ENCODE peak calls at places on chromosomes 5 and 9, in five cellular contexts. One of them, this sample, is unnamed.
A peak's percentile ranks its signal among the peaks of the same experiment; 100 is the strongest.

GRCh38 chr5:176144508-176144907 is 93.7 kb upstream of the SIMC1 start:
- DNase-seq in brain microvascular endothelial cell: no peak
- DNase-seq in GM23338: no peak
- DNase-seq in body of pancreas: no peak
- DNase-seq in HepG2: no peak
- DNase-seq in this sample: no peak

GRCh38 chr9:99490736-99491135 is 268.7 kb downstream of the SEC61B start:
- DNase-seq in brain microvascular endothelial cell: peak; percentile 13
- DNase-seq in GM23338: no peak
- DNase-seq in HepG2: no peak
- DNase-seq in body of pancreas: no peak
- DNase-seq in this sample: no peak

GRCh38 chr5:75553358-75553757 is 41.7 kb downstream of the POLK start:
- DNase-seq in body of pancreas: no peak
- DNase-seq in GM23338: no peak
- DNase-seq in HepG2: no peak
- DNase-seq in brain microvascular endothelial cell: no peak
- DNase-seq in this sample: no peak

GRCh38 chr5:6714221-6715041 is 1.2 kb downstream of the TENT4A start:
- DNase-seq in GM23338: peak; percentile 35
- DNase-seq in brain microvascular endothelial cell: no peak
- DNase-seq in body of pancreas: no peak
- DNase-seq in HepG2: no peak
- DNase-seq in this sample: no peak

GRCh38 chr9:88829276-88829675 is 162.0 kb upstream of the S1PR3 start:
- DNase-seq in body of pancreas: no peak
- DNase-seq in brain microvascular endothelial cell: peak; percentile 49
- DNase-seq in HepG2: no peak
- DNase-seq in GM23338: no peak
- DNase-seq in this sample: no peak

GRCh38 chr5:119200795-119201194 is 129.9 kb downstream of the DMXL1 start:
- DNase-seq in HepG2: no peak
- DNase-seq in GM23338: no peak
- DNase-seq in body of pancreas: no peak
- DNase-seq in brain microvascular endothelial cell: no peak
- DNase-seq in this sample: no peak

GRCh38 chr5:181052928-181053759 is 13.1 kb downstream of the BTNL9 start:
- DNase-seq in brain microvascular endothelial cell: no peak
- DNase-seq in GM23338: peak; percentile 55
- DNase-seq in body of pancreas: no peak
- DNase-seq in HepG2: no peak
- DNase-seq in this sample: no peak

GRCh38 chr9:90044710-90045151 is 439.9 kb downstream of the GADD45G start:
- DNase-seq in HepG2: peak; percentile 5
- DNase-seq in body of pancreas: no peak
- DNase-seq in brain microvascular endothelial cell: no peak
- DNase-seq in GM23338: no peak
- DNase-seq in this sample: peak; percentile 12

GRCh38 chr9:138094028-138094427 is 216.4 kb downstream of the CACNA1B start:
- DNase-seq in HepG2: no peak
- DNase-seq in body of pancreas: no peak
- DNase-seq in brain microvascular endothelial cell: no peak
- DNase-seq in GM23338: no peak
- DNase-seq in this sample: no peak

GRCh38 chr9:105132576-105132975 is 111.9 kb upstream of the SLC44A1 start:
- DNase-seq in GM23338: no peak
- DNase-seq in HepG2: peak; percentile 43
- DNase-seq in brain microvascular endothelial cell: peak; percentile 90
- DNase-seq in body of pancreas: no peak
- DNase-seq in this sample: peak; percentile 85

GRCh38 chr5:53422539-53422938 is 57.9 kb upstream of the FST start:
- DNase-seq in GM23338: no peak
- DNase-seq in body of pancreas: no peak
- DNase-seq in HepG2: no peak
- DNase-seq in brain microvascular endothelial cell: peak; percentile 83
- DNase-seq in this sample: no peak

GRCh38 chr5:69030663-69031062 is 63.2 kb upstream of the SLC30A5 start:
- DNase-seq in HepG2: no peak
- DNase-seq in GM23338: no peak
- DNase-seq in body of pancreas: no peak
- DNase-seq in brain microvascular endothelial cell: no peak
- DNase-seq in this sample: no peak

GRCh38 chr9:81032030-81032572 is 657.2 kb downstream of the TLE1 start:
- DNase-seq in HepG2: peak; percentile 2
- DNase-seq in brain microvascular endothelial cell: peak; percentile 97
- DNase-seq in body of pancreas: peak; percentile 38
- DNase-seq in GM23338: no peak
- DNase-seq in this sample: peak; percentile 23

GRCh38 chr9:86241216-86241615 is 18.2 kb downstream of the C9orf153 start:
- DNase-seq in GM23338: no peak
- DNase-seq in HepG2: no peak
- DNase-seq in brain microvascular endothelial cell: no peak
- DNase-seq in body of pancreas: no peak
- DNase-seq in this sample: no peak

GRCh38 chr5:2565147-2565546 is 186.3 kb downstream of the IRX2 start:
- DNase-seq in GM23338: no peak
- DNase-seq in HepG2: no peak
- DNase-seq in body of pancreas: no peak
- DNase-seq in brain microvascular endothelial cell: no peak
- DNase-seq in this sample: no peak

GRCh38 chr5:32852535-32852934 is 141.4 kb downstream of the NPR3 start:
- DNase-seq in body of pancreas: peak; percentile 16
- DNase-seq in HepG2: peak; percentile 22
- DNase-seq in brain microvascular endothelial cell: peak; percentile 90
- DNase-seq in GM23338: peak; percentile 86
- DNase-seq in this sample: no peak

GRCh38 chr5:14834062-14834461 is 37.5 kb downstream of the ANKH start:
- DNase-seq in body of pancreas: no peak
- DNase-seq in GM23338: no peak
- DNase-seq in HepG2: no peak
- DNase-seq in brain microvascular endothelial cell: no peak
- DNase-seq in this sample: no peak

GRCh38 chr9:69603656-69604055 is 68.5 kb downstream of the APBA1 start:
- DNase-seq in HepG2: no peak
- DNase-seq in brain microvascular endothelial cell: no peak
- DNase-seq in GM23338: no peak
- DNase-seq in body of pancreas: no peak
- DNase-seq in this sample: no peak

GRCh38 chr9:121399883-121400607 is 30.0 kb upstream of the STOM start:
- DNase-seq in GM23338: peak; percentile 86
- DNase-seq in brain microvascular endothelial cell: peak; percentile 53
- DNase-seq in HepG2: peak; percentile 69
- DNase-seq in body of pancreas: peak; percentile 13
- DNase-seq in this sample: peak; percentile 51

GRCh38 chr5:32520326-32520725 is 65.0 kb upstream of the SUB1 start:
- DNase-seq in brain microvascular endothelial cell: no peak
- DNase-seq in HepG2: no peak
- DNase-seq in GM23338: no peak
- DNase-seq in body of pancreas: no peak
- DNase-seq in this sample: no peak

GRCh38 chr9:78973906-78974305 is 597.9 kb upstream of the TLE4 start:
- DNase-seq in brain microvascular endothelial cell: peak; percentile 48
- DNase-seq in HepG2: no peak
- DNase-seq in body of pancreas: no peak
- DNase-seq in GM23338: peak; percentile 16
- DNase-seq in this sample: peak; percentile 45

GRCh38 chr9:12719431-12719830 is 26.2 kb downstream of the TYRP1 start:
- DNase-seq in HepG2: peak; percentile 26
- DNase-seq in body of pancreas: no peak
- DNase-seq in brain microvascular endothelial cell: no peak
- DNase-seq in GM23338: peak; percentile 52
- DNase-seq in this sample: no peak

GRCh38 chr5:10859393-10860195 is 98.6 kb upstream of the DAP start:
- DNase-seq in GM23338: no peak
- DNase-seq in HepG2: peak; percentile 83
- DNase-seq in body of pancreas: no peak
- DNase-seq in brain microvascular endothelial cell: no peak
- DNase-seq in this sample: no peak

GRCh38 chr9:1979815-1980367 is 35.3 kb upstream of the SMARCA2 start:
- DNase-seq in HepG2: no peak
- DNase-seq in GM23338: no peak
- DNase-seq in body of pancreas: peak; percentile 55
- DNase-seq in brain microvascular endothelial cell: no peak
- DNase-seq in this sample: peak; percentile 91

GRCh38 chr9:126516561-126516935 is 97.2 kb upstream of the LMX1B start:
- DNase-seq in body of pancreas: no peak
- DNase-seq in brain microvascular endothelial cell: no peak
- DNase-seq in GM23338: no peak
- DNase-seq in HepG2: no peak
- DNase-seq in this sample: no peak
- H3K4me3 ChIP-seq in body of pancreas: no peak overlapping the region
- H3K4me3 ChIP-seq in brain microvascular endothelial cell: no peak overlapping the region
- H3K4me3 ChIP-seq in GM23338: no peak overlapping the region
- H3K4me3 ChIP-seq in HepG2: peak overlapping the region; percentile 46
- H3K4me3 ChIP-seq in this sample: no peak overlapping the region

GRCh38 chr5:58503634-58504033 is 12.4 kb downstream of the GAPT start:
- DNase-seq in GM23338: peak; percentile 29
- DNase-seq in body of pancreas: no peak
- DNase-seq in HepG2: no peak
- DNase-seq in brain microvascular endothelial cell: no peak
- DNase-seq in this sample: no peak

GRCh38 chr5:58502032-58502431 is 10.8 kb downstream of the GAPT start:
- DNase-seq in body of pancreas: no peak
- DNase-seq in brain microvascular endothelial cell: no peak
- DNase-seq in GM23338: peak; percentile 44
- DNase-seq in HepG2: no peak
- DNase-seq in this sample: no peak

GRCh38 chr5:58505502-58505901 is 14.3 kb downstream of the GAPT start:
- DNase-seq in HepG2: no peak
- DNase-seq in brain microvascular endothelial cell: no peak
- DNase-seq in body of pancreas: no peak
- DNase-seq in GM23338: no peak
- DNase-seq in this sample: no peak

GRCh38 chr5:58507715-58508114 is 16.5 kb downstream of the GAPT start:
- DNase-seq in GM23338: peak; percentile 30
- DNase-seq in brain microvascular endothelial cell: no peak
- DNase-seq in HepG2: no peak
- DNase-seq in body of pancreas: no peak
- DNase-seq in this sample: no peak

GRCh38 chr5:58505971-58506640 is 14.9 kb downstream of the GAPT start:
- DNase-seq in HepG2: no peak
- DNase-seq in GM23338: no peak
- DNase-seq in brain microvascular endothelial cell: no peak
- DNase-seq in body of pancreas: no peak
- DNase-seq in this sample: no peak
- H3K4me3 ChIP-seq in HepG2: no peak overlapping the region
- H3K4me3 ChIP-seq in GM23338: no peak overlapping the region
- H3K4me3 ChIP-seq in brain microvascular endothelial cell: no peak overlapping the region
- H3K4me3 ChIP-seq in body of pancreas: no peak overlapping the region
- H3K4me3 ChIP-seq in this sample: no peak overlapping the region

GRCh38 chr5:139402561-139403158 is 1.2 kb downstream of the SPATA24 start:
- DNase-seq in brain microvascular endothelial cell: no peak
- DNase-seq in HepG2: peak; percentile 49
- DNase-seq in body of pancreas: no peak
- DNase-seq in GM23338: peak; percentile 82
- DNase-seq in this sample: no peak
- H3K4me3 ChIP-seq in brain microvascular endothelial cell: no peak overlapping the region
- H3K4me3 ChIP-seq in HepG2: no peak overlapping the region
- H3K4me3 ChIP-seq in body of pancreas: no peak overlapping the region
- H3K4me3 ChIP-seq in GM23338: no peak overlapping the region
- H3K4me3 ChIP-seq in this sample: no peak overlapping the region

GRCh38 chr9:131276107-131276888 is at the start of gene FAM78A:
- DNase-seq in brain microvascular endothelial cell: no peak
- DNase-seq in body of pancreas: peak; percentile 51
- DNase-seq in GM23338: peak; percentile 69
- DNase-seq in HepG2: no peak
- DNase-seq in this sample: no peak
- H3K4me3 ChIP-seq in brain microvascular endothelial cell: peak within 1 kb of the TSS; percentile 30
- H3K4me3 ChIP-seq in body of pancreas: no peak within 1 kb of the TSS
- H3K4me3 ChIP-seq in GM23338: peak within 1 kb of the TSS; percentile 73
- H3K4me3 ChIP-seq in HepG2: peak within 1 kb of the TSS; percentile 68
- H3K4me3 ChIP-seq in this sample: peak within 1 kb of the TSS; percentile 35

DNA sequence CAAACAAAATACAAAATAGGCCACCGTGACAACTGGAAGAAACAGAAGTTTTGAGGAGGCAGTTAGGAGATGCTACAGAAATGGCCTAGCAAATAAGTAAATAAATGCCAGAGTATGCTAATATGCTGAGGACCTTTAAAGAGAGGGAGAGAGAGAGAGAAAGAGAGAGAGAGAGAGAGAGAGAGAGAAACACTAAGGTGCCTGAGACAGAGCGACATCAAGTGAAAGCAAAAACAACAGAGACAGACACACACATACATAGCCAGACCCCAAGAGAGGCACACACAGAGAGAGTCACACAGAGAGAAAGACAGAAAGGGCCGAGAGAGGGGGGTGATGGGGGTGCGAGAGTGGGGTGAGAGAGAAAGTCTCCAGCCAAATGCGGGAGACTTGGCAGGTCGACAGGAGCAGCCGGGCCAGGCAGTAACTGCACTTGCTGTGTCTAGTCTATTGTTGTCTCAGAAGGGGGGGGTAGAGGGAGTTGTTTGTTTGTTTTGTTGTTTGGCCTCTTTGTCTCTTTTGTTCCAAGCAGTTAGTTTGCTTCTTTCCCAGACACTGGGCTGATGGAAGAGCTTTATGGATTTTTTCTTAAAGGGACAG is 30.1 kb upstream of the NFIB start:
- DNase-seq in body of pancreas: no peak
- DNase-seq in brain microvascular endothelial cell: no peak
- DNase-seq in GM23338: peak; percentile 65
- DNase-seq in HepG2: no peak
- DNase-seq in this sample: no peak
- H3K4me3 ChIP-seq in body of pancreas: no peak overlapping the region
- H3K4me3 ChIP-seq in brain microvascular endothelial cell: no peak overlapping the region
- H3K4me3 ChIP-seq in GM23338: peak overlapping the region; percentile 88
- H3K4me3 ChIP-seq in HepG2: no peak overlapping the region
- H3K4me3 ChIP-seq in this sample: no peak overlapping the region